ENCODE peak calls at places on chromosomes 11 and 22, in seven cellular contexts. O, U, L, X, F, G and T are unnamed samples.

GRCh38 chr11:65305501-65306268 is 9.0 kb upstream of the CDC42EP2 start:
- DNase-seq in O (peak; percentile 53), U (no peak), L (no peak), X (no peak), F (no peak), G (no peak), T (no peak)

GRCh38 chr11:95138448-95138847 is 48.8 kb downstream of the ENDOD1 start:
- DNase-seq in O (no peak), U (peak; percentile 20), L (peak; percentile 55), X (no peak), F (peak; percentile 30), G (no peak), T (no peak)

GRCh38 chr11:66393954-66394353 is 22.4 kb upstream of the SLC29A2 start:
- DNase-seq in O (no peak), U (no peak), L (no peak), X (no peak), F (no peak), G (no peak), T (no peak)

GRCh38 chr11:112100457-112100856 is 13.8 kb downstream of the SDHD start:
- DNase-seq in O (no peak), U (peak; percentile 22), L (no peak), X (no peak), F (no peak), G (no peak), T (no peak)

GRCh38 chr11:118606157-118606843 is 1.1 kb upstream of the PHLDB1 start:
- DNase-seq in O (no peak), U (no peak), L (peak; percentile 26), X (no peak), F (no peak), G (no peak), T (peak; percentile 46)

GRCh38 chr11:117490911-117491310 is 163.3 kb downstream of the CEP164 start:
- DNase-seq in O (no peak), U (no peak), L (no peak), X (no peak), F (no peak), G (no peak), T (no peak)

GRCh38 chr22:29654420-29654819 is 51.0 kb downstream of the NF2 start:
- DNase-seq in O (no peak), U (no peak), L (no peak), X (no peak), F (no peak), G (no peak), T (no peak)

GRCh38 chr11:83063073-83063754 is 8.5 kb downstream of the RAB30 start:
- DNase-seq in O (no peak), U (no peak), L (no peak), X (no peak), F (peak; percentile 47), G (no peak), T (no peak)

GRCh38 chr22:38796262-38796957 is 2.5 kb upstream of the DNAL4 start:
- DNase-seq in O (no peak), U (no peak), L (no peak), X (no peak), F (no peak), G (no peak), T (no peak)

GRCh38 chr11:34243620-34244493 is 114.0 kb downstream of the ABTB2 start:
- DNase-seq in O (peak; percentile 84), U (no peak), L (peak; percentile 28), X (no peak), F (peak; percentile 85), G (no peak), T (no peak)

GRCh38 chr11:44574620-44575287 is 9.3 kb downstream of the CD82 start:
- DNase-seq in O (no peak), U (peak; percentile 92), L (no peak), X (no peak), F (peak; percentile 96), G (no peak), T (no peak)

GRCh38 chr11:57324154-57324885 is 432 bp downstream of the TNKS1BP1 start:
- DNase-seq in O (peak; percentile 49), U (no peak), L (peak; percentile 55), X (peak; percentile 74), F (no peak), G (peak; percentile 65), T (peak; percentile 54)

GRCh38 chr22:38141574-38141973 is 31.1 kb upstream of the BAIAP2L2 start:
- DNase-seq in O (no peak), U (no peak), L (peak; percentile 58), X (no peak), F (no peak), G (no peak), T (no peak)

GRCh38 chr11:69578167-69578566 is 62.8 kb upstream of the CCND1 start:
- DNase-seq in O (no peak), U (no peak), L (no peak), X (no peak), F (no peak), G (no peak), T (no peak)

GRCh38 chr11:61279934-61280656 is 15.0 kb downstream of the VWCE start:
- DNase-seq in O (no peak), U (no peak), L (no peak), X (no peak), F (peak; percentile 100), G (no peak), T (no peak)

GRCh38 chr11:34075178-34075820 is 23.8 kb downstream of the CAPRIN1 start:
- DNase-seq in O (no peak), U (peak; percentile 67), L (no peak), X (no peak), F (peak; percentile 60), G (no peak), T (no peak)

GRCh38 chr11:75715688-75716087 is 1.9 kb upstream of the MOGAT2 start:
- DNase-seq in O (no peak), U (no peak), L (no peak), X (no peak), F (no peak), G (no peak), T (no peak)

GRCh38 chr11:72930011-72930410 is 115.8 kb downstream of the ATG16L2 start:
- DNase-seq in O (no peak), U (no peak), L (no peak), X (no peak), F (no peak), G (no peak), T (no peak)

DNA sequence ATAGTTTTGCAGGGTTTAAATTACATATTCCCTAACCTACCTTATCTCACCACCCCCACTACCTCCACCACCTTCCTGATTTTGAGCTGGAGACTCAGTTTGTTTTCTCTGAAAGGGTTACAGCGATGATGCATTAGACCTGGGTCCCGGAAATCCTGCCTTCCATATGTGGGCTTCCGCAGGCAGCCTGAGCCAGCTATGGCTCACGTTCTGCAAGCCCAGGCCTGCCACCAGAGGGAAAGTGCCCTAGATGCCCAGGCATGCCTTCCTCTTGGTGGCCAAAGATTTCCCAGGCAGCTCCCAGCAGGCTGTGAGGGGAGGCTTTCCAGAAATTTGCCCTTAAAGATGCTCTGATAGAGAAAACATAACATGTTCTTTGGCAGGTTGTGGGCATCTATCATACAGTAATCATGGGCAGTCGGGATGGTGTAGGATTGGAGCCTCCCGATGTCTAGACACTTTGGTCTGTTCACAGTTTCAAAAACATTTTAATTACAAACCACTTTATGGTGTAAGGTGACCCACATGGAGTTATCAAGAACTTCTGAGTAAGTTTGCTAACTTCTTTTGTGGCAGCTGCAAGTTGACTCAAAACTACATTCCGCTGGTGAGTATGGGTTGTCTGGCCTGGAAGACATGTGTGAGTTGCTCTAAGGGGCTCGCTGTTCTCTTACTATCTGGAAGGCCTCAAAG is 79.3 kb downstream of the MICAL2 start:
- DNase-seq in O (no peak), U (no peak), L (no peak), X (no peak), F (peak; percentile 97), G (no peak), T (no peak)
- TF ChIP-seq CTCF in O (no peak), U (no peak), L (no peak), X (no peak), F (peak; percentile 48), G (no peak), T (no peak)

GRCh38 chr22:28597665-28598064 is 82.0 kb downstream of the TTC28 start:
- DNase-seq in O (no peak), U (no peak), L (no peak), X (no peak), F (no peak), G (no peak), T (no peak)

GRCh38 chr22:28593299-28593698 is 86.3 kb downstream of the TTC28 start:
- DNase-seq in O (no peak), U (no peak), L (no peak), X (no peak), F (no peak), G (no peak), T (no peak)

GRCh38 chr22:28599693-28600092 is 79.9 kb downstream of the TTC28 start:
- DNase-seq in O (no peak), U (no peak), L (no peak), X (no peak), F (no peak), G (no peak), T (no peak)

GRCh38 chr22:28594076-28594783 is 85.4 kb downstream of the TTC28 start:
- DNase-seq in O (no peak), U (no peak), L (no peak), X (no peak), F (no peak), G (no peak), T (no peak)

GRCh38 chr22:28594784-28595324 is 84.8 kb downstream of the TTC28 start:
- DNase-seq in O (no peak), U (peak; percentile 53), L (peak; percentile 61), X (no peak), F (peak; percentile 40), G (no peak), T (no peak)
- TF ChIP-seq CTCF in O (peak; percentile 66), U (peak; percentile 66), L (peak; percentile 77), X (peak; percentile 93), F (peak; percentile 91), G (peak; percentile 81), T (peak; percentile 49)

DNA sequence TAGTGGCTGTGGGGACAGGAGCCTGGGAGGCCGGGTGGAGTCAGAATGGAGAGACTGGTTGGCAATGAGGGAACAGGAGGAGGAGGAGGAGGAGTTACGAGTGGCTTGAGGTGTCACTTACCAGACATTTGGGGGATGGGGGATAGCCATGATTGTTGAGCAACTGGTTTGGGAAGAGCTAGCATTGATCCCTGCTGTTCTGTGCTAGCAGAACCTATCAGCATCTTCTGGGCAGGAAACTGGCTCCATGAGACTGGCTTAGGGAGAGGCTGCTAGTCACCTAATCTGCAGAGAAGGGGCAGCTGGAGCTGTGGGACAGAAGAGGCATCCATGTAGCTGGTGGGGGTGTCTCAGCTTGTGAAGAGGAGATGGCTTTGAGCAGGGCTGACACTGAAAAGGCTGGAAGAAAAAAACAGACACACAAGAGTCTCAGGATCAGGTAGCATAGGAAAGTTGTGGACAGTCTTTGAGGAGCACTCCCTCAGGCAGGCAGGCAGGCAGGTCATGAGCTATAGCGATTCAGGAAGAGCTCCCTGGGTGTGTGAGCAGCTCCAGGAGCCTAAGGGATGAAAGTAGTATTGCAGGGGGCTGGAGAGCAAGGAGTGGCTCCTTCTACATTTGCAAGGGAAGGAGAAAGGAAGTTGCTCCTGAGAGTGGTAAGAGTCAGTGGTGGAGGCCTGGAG is 22.3 kb downstream of the PIK3IP1 start:
- DNase-seq in O (no peak), U (no peak), L (no peak), X (no peak), F (no peak), G (no peak), T (no peak)
- TF ChIP-seq CTCF in O (no peak), U (no peak), L (no peak), X (no peak), F (no peak), G (no peak), T (no peak)

DNA sequence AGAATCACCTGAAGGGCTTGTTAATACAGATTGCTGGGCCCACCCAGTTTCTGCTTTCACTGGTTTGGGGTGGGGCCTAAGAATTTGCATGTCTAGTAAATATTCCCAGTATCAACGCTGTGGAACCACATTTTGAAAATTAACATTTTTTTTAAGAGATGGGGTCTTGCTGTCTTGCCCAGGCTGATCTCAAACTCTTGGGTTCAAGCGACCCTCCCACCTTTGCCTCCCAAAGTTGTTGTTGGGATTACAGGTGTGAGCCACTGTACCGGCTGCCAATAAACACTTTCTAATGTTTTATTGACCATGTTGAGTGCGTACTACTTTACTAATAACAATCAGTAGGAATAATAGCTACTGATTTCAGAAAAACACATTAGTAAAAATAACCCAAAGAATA is 2.5 kb downstream of the EIF4G2 start:
- DNase-seq in O (no peak), U (no peak), L (no peak), X (no peak), F (no peak), G (no peak), T (no peak)
- TF ChIP-seq CTCF in O (no peak), U (no peak), L (no peak), X (no peak), F (no peak), G (no peak), T (no peak)